ENCODE peak calls at places on chromosomes 6 and 20, in eight cellular contexts. J is A549, E is mammary epithelial cell, A is brain microvascular endothelial cell, D is spleen, Z is lower lobe of right lung, I is osteocyte, Y is DND-41. U is an unnamed sample.

GRCh38 chr6:6697620-6698019 is 109.1 kb downstream of the LY86 start:
- DNase-seq in J (no peak), E (peak; percentile 35), A (no peak), D (no peak), Z (no peak), I (no peak), Y (peak; percentile 50), U (no peak)

GRCh38 chr6:53048431-53049195 is 16.6 kb upstream of the FBXO9 start:
- DNase-seq in J (no peak), E (peak; percentile 91), A (peak; percentile 87), D (no peak), Z (no peak), I (no peak), Y (peak; percentile 42), U (peak; percentile 91)

GRCh38 chr6:89843070-89843469 is 13.4 kb downstream of the CASP8AP2 start:
- DNase-seq in J (no peak), E (peak; percentile 45), A (no peak), D (no peak), Z (no peak), I (no peak), Y (no peak), U (peak; percentile 43)

GRCh38 chr6:151452750-151453427 is 963 bp upstream of the RMND1 start:
- DNase-seq in J (no peak), E (peak; percentile 47), A (no peak), D (no peak), Z (no peak), I (peak; percentile 83), Y (peak; percentile 17), U (peak; percentile 39)

GRCh38 chr6:79436232-79436631 is 101.0 kb downstream of the LCA5 start:
- DNase-seq in J (peak; percentile 10), E (no peak), A (no peak), D (no peak), Z (no peak), I (no peak), Y (no peak), U (peak; percentile 11)

GRCh38 chr6:52984247-52984646 is 10.8 kb downstream of the GSTA4 start:
- DNase-seq in J (no peak), E (peak; percentile 33), A (no peak), D (no peak), Z (no peak), I (no peak), Y (peak; percentile 50), U (no peak)

GRCh38 chr6:148342146-148343027 is at the start of gene SASH1:
- DNase-seq in J (peak; percentile 48), E (peak; percentile 85), A (peak; percentile 55), D (peak; percentile 76), Z (peak; percentile 79), I (peak; percentile 87), Y (no peak), U (peak; percentile 84)

GRCh38 chr6:108477034-108477433 is 83.7 kb upstream of the FOXO3 start:
- DNase-seq in J (no peak), E (no peak), A (no peak), D (no peak), Z (no peak), I (no peak), Y (no peak), U (no peak)

GRCh38 chr6:123873974-123874373 is 70.3 kb downstream of the NKAIN2 start:
- DNase-seq in J (no peak), E (no peak), A (no peak), D (no peak), Z (no peak), I (no peak), Y (no peak), U (no peak)

GRCh38 chr6:169370054-169370453 is 116.4 kb upstream of the THBS2 start:
- DNase-seq in J (no peak), E (peak; percentile 58), A (no peak), D (no peak), Z (no peak), I (peak; percentile 83), Y (no peak), U (no peak)

GRCh38 chr6:158706369-158706982 is 56.6 kb downstream of the SYTL3 start:
- DNase-seq in J (peak; percentile 73), E (peak; percentile 33), A (peak; percentile 38), D (peak; percentile 58), Z (peak; percentile 62), I (no peak), Y (no peak), U (peak; percentile 57)

GRCh38 chr6:79463721-79464120 is 73.5 kb downstream of the LCA5 start:
- DNase-seq in J (no peak), E (peak; percentile 46), A (no peak), D (no peak), Z (no peak), I (no peak), Y (no peak), U (no peak)

GRCh38 chr6:166815629-166816028 is 140.7 kb downstream of the RNASET2 start:
- DNase-seq in J (no peak), E (peak; percentile 1), A (peak; percentile 5), D (no peak), Z (no peak), I (no peak), Y (peak; percentile 28), U (peak; percentile 3)

GRCh38 chr6:55009114-55009513 is 162.5 kb downstream of the FAM83B start:
- DNase-seq in J (no peak), E (no peak), A (no peak), D (no peak), Z (no peak), I (no peak), Y (no peak), U (no peak)

GRCh38 chr20:49281059-49281912 is 3.4 kb upstream of the ZNFX1 start:
- DNase-seq in J (no peak), E (no peak), A (peak; percentile 38), D (no peak), Z (no peak), I (no peak), Y (no peak), U (no peak)

GRCh38 chr6:81171991-81172740 is 580.3 kb downstream of the TENT5A start:
- DNase-seq in J (no peak), E (peak; percentile 5), A (peak; percentile 74), D (no peak), Z (no peak), I (no peak), Y (no peak), U (peak; percentile 83)

GRCh38 chr6:7939186-7939863 is 28.7 kb upstream of the TXNDC5 start:
- DNase-seq in J (no peak), E (no peak), A (no peak), D (no peak), Z (no peak), I (no peak), Y (no peak), U (no peak)

GRCh38 chr6:130632897-130633296 is 194.3 kb upstream of the SMLR1 start:
- DNase-seq in J (no peak), E (no peak), A (no peak), D (no peak), Z (no peak), I (no peak), Y (no peak), U (no peak)

GRCh38 chr6:124747336-124747735 is 214.9 kb upstream of the RNF217 start:
- DNase-seq in J (no peak), E (no peak), A (no peak), D (no peak), Z (no peak), I (no peak), Y (no peak), U (no peak)

GRCh38 chr6:9978480-9978879 is 436.4 kb downstream of the TFAP2A start:
- DNase-seq in J (no peak), E (peak; percentile 75), A (no peak), D (no peak), Z (no peak), I (no peak), Y (no peak), U (no peak)

GRCh38 chr20:49381558-49382493 is 100.6 kb downstream of the KCNB1 start:
- DNase-seq in J (peak; percentile 22), E (peak; percentile 87), A (peak; percentile 51), D (no peak), Z (no peak), I (peak; percentile 93), Y (no peak), U (peak; percentile 84)

GRCh38 chr20:17845701-17846475 is 122.7 kb downstream of the SNX5 start:
- DNase-seq in J (no peak), E (no peak), A (no peak), D (no peak), Z (no peak), I (no peak), Y (no peak), U (no peak)

GRCh38 chr6:169252805-169253189 is 849 bp downstream of the THBS2 start:
- DNase-seq in J (no peak), E (no peak), A (no peak), D (no peak), Z (peak; percentile 68), I (peak; percentile 70), Y (no peak), U (peak; percentile 69)

GRCh38 chr6:111722220-111722731 is 116.6 kb upstream of the TRAF3IP2 start:
- DNase-seq in J (no peak), E (peak; percentile 10), A (peak; percentile 39), D (no peak), Z (no peak), I (no peak), Y (no peak), U (peak; percentile 93)

GRCh38 chr6:131116755-131117360 is 18.4 kb upstream of the AKAP7 start:
- DNase-seq in J (peak; percentile 29), E (peak; percentile 37), A (peak; percentile 42), D (no peak), Z (no peak), I (no peak), Y (no peak), U (peak; percentile 79)

GRCh38 chr6:24720131-24720603 is 1.2 kb upstream of the C6orf62 start:
- DNase-seq in J (peak; percentile 11), E (peak; percentile 75), A (peak; percentile 25), D (peak; percentile 95), Z (peak; percentile 82), I (peak; percentile 87), Y (peak; percentile 80), U (peak; percentile 30)
- TF ChIP-seq CTCF in J (no peak), E (no peak), A (no peak), D (no peak), Z (no peak), I (peak; percentile 9), Y (no peak), U (no peak)

GRCh38 chr6:43120938-43121913 is 45.1 kb downstream of the PTK7 start:
- DNase-seq in J (no peak), E (peak; percentile 93), A (peak; percentile 98), D (peak; percentile 17), Z (no peak), I (peak; percentile 93), Y (no peak), U (peak; percentile 99)
- TF ChIP-seq CTCF in J (no peak), E (peak; percentile 16), A (peak; percentile 34), D (no peak), Z (no peak), I (no peak), Y (no peak), U (peak; percentile 21)

DNA sequence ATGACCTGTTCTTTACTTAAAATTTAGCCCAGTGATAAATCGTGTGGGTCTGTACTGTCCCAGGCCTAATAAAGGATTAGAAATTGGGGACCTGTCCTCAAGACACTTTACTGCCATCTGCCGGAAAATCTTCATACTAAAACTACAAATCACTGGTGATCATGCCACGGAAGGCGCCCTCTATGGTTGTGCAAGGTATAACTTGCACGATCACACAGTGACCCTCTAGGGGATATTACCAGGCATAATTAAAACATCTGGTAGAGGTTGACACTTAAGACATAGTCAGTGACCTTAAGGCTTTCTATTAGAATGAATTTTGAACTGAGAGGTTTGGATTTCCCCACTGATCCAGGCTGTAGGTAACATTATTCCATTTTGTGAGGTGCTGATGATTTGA is 172.6 kb downstream of the BMP2 start:
- DNase-seq in J (no peak), E (peak; percentile 1), A (no peak), D (no peak), Z (no peak), I (no peak), Y (no peak), U (peak; percentile 18)
- TF ChIP-seq CTCF in J (peak; percentile 12), E (peak; percentile 85), A (peak; percentile 25), D (no peak), Z (no peak), I (peak; percentile 42), Y (peak; percentile 27), U (peak; percentile 26)

GRCh38 chr6:98846021-98846380 is 11.6 kb downstream of the POU3F2 start:
- DNase-seq in J (no peak), E (no peak), A (no peak), D (no peak), Z (no peak), I (no peak), Y (no peak), U (no peak)
- TF ChIP-seq CTCF in J (no peak), E (no peak), A (no peak), D (no peak), Z (no peak), I (no peak), Y (no peak), U (no peak)

U was measured in fibroblast of the aortic adventitia.